ENCODE peak calls at places on chromosome 4, in four cellular contexts. B, N, X and M are unnamed samples. For H3K27me3, the result is how much of the 10 kb centered on the place peaks cover.

GRCh38 chr4:121736735-121737351 is 28.1 kb downstream of the SMIM43 start:
- DNase-seq in N (peak), B (peak), X (no peak), M (no peak)

GRCh38 chr4:88818650-88819470 is 121.2 kb upstream of the NAP1L5 start:
- DNase-seq in N (peak), X (peak), B (peak), M (peak)

GRCh38 chr4:86778169-86778568 is 71.0 kb downstream of the SLC10A6 start:
- DNase-seq in X (no peak), N (no peak), B (no peak), M (no peak)

GRCh38 chr4:114229721-114230120 is 250.3 kb upstream of the ARSJ start:
- DNase-seq in N (no peak), B (no peak), X (no peak), M (no peak)

GRCh38 chr4:7939377-7940108 is at the start of gene AFAP1:
- DNase-seq in B (peak), N (peak), X (no peak), M (peak)

GRCh38 chr4:184383497-184384055 is 90.8 kb downstream of the IRF2 start:
- DNase-seq in X (no peak), B (peak), N (no peak), M (no peak)

GRCh38 chr4:25061602-25062001 is 30.9 kb upstream of the LGI2 start:
- DNase-seq in X (no peak), B (no peak), N (no peak), M (no peak)

GRCh38 chr4:115272185-115272584 is 158.8 kb upstream of the NDST4 start:
- DNase-seq in B (no peak), N (no peak), X (no peak), M (no peak)

GRCh38 chr4:137558951-137559350 is 26.7 kb upstream of the PCDH18 start:
- DNase-seq in B (no peak), N (no peak), X (no peak), M (no peak)

GRCh38 chr4:99790796-99791617 is 25.6 kb upstream of the DAPP1 start:
- DNase-seq in B (no peak), X (no peak), N (no peak), M (no peak)

GRCh38 chr4:88803600-88804096 is 106.0 kb upstream of the NAP1L5 start:
- DNase-seq in X (peak), B (no peak), N (no peak), M (no peak)

GRCh38 chr4:138576684-138577083 is 334.5 kb upstream of the SLC7A11 start:
- DNase-seq in N (no peak), X (no peak), B (peak), M (no peak)

GRCh38 chr4:2929469-2929868 is 33.7 kb downstream of the NOP14 start:
- DNase-seq in B (no peak), X (no peak), N (no peak), M (no peak)

GRCh38 chr4:187010052-187010451 is 286.4 kb upstream of the FAT1 start:
- DNase-seq in B (no peak), N (no peak), X (no peak), M (no peak)

GRCh38 chr4:179465131-179465797 is 2023.0 kb upstream of the AGA start:
- DNase-seq in B (no peak), X (no peak), N (no peak), M (peak)

DNA sequence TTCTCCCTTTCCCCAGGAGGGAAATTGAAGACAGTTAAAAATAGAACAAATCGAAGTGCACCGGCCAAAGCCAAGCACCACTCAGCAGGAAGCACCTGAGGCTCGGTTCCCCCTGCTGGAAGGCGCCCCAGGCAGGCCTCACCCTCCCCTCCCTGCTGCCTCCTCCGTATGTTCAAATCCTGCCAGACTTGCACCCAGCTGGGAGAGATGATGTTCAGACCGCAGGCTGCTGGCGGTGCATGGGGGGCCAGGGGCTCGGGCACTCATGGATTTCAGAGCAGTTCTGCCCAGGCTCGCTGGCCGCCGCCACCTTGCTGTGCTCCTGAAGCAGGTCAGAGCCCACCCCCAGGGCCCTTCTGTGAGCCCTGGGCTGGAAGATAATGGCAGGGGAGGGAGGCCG is 91.4 kb downstream of the DCTD start:
- DNase-seq in X (no peak), B (no peak), N (no peak), M (no peak)
- TF ChIP-seq SUZ12 in X (no peak), B (no peak), N (no peak), M (no peak)

GRCh38 chr4:182143086-182143821 is 99.9 kb upstream of the TENM3 start:
- DNase-seq in B (no peak), N (no peak), X (no peak), M (no peak)

GRCh38 chr4:182144621-182145359 is 98.4 kb upstream of the TENM3 start:
- DNase-seq in N (peak), B (no peak), X (no peak), M (no peak)

GRCh38 chr4:182142146-182143085 is 100.8 kb upstream of the TENM3 start:
- DNase-seq in B (no peak), N (peak), X (no peak), M (no peak)

GRCh38 chr4:182145360-182145905 is 97.8 kb upstream of the TENM3 start:
- DNase-seq in X (no peak), N (no peak), B (no peak), M (no peak)

GRCh38 chr4:182143822-182144620 is 99.2 kb upstream of the TENM3 start:
- DNase-seq in X (no peak), N (peak), B (no peak), M (no peak)
- H3K27me3 ChIP-seq in X (under half), N (under half), B (under half), M (under half)

DNA sequence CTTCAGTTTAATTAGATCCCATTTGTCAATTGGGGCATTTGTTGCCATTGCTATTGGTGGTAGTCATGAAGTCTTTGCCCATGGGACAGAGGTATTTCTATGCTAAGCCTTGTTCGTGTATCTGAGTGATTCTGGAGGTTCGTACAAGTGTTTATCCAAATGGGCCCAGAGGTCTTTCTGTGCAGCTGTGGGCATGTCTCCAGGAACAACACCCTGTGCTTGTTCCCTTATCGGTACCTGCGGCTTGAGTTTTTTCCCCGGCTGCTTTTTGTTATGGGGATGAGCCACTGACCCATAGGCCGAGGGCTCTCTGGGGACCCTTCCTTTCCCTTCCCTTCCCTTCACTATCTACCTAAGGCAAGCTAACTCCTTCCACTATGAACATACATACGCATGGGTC is 81.4 kb upstream of the WDR1 start:
- DNase-seq in B (no peak), N (no peak), X (no peak), M (no peak)
- TF ChIP-seq ZNF274 in B (no peak), N (no peak), X (no peak), M (no peak)

GRCh38 chr4:20761826-20762225 is 61.6 kb downstream of the PACRGL start:
- DNase-seq in X (no peak), B (no peak), N (no peak), M (no peak)

GRCh38 chr4:20764353-20764752 is 64.1 kb downstream of the PACRGL start:
- DNase-seq in N (no peak), B (no peak), X (no peak), M (no peak)

GRCh38 chr4:20760053-20760452 is 59.8 kb downstream of the PACRGL start:
- DNase-seq in X (no peak), B (no peak), N (peak), M (no peak)

DNA sequence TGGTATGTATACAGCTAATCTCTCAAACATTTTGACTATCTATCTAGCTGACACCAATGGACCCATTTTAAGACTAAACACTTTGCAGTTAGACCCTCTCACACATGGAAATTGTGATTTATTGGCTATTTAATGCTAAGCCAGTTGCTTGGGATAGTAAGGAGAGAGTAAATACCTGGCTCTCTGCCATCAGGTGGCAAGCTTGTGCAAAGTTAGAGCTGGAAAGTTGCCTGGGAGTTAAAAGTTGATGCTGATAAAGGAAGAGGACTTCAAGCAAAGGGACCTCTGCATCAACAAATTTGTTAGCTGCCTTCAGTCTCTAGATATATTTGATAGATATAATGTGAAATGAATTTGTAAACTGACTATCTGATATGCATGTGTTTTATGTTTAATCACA is 61.1 kb downstream of the PACRGL start:
- DNase-seq in X (no peak), B (no peak), N (no peak), M (no peak)
- TF ChIP-seq SUZ12 in X (no peak), B (no peak), N (no peak), M (no peak)